ENCODE peak calls at places on chromosomes 13 and 19, in four cellular contexts. E, W, C and H are unnamed samples.

GRCh38 chr13:24267283-24267682 is 42.1 kb upstream of the C1QTNF9 start:
- DNase-seq in E (peak), W (no peak), C (peak), H (no peak)

GRCh38 chr19:16522559-16523377 is 19.5 kb downstream of the CHERP start:
- DNase-seq in E (no peak), W (no peak), C (no peak), H (no peak)

GRCh38 chr13:22915442-22916082 is 265.2 kb upstream of the SGCG start:
- DNase-seq in E (peak), W (no peak), C (peak), H (no peak)

GRCh38 chr13:41008349-41008980 is 10.7 kb downstream of the ELF1 start:
- DNase-seq in E (peak), W (no peak), C (peak), H (no peak)

GRCh38 chr13:85241045-85241444 is 558.2 kb downstream of the SLITRK6 start:
- DNase-seq in E (peak), W (no peak), C (peak), H (no peak)

GRCh38 chr19:55898911-55899310 is 33.2 kb downstream of the NLRP13 start:
- DNase-seq in E (no peak), W (no peak), C (no peak), H (no peak)

GRCh38 chr19:3670796-3671679 is 29.2 kb downstream of the PIP5K1C start:
- DNase-seq in E (peak), W (peak), C (peak), H (no peak)

GRCh38 chr13:113548778-113549621 is 35.6 kb upstream of the TFDP1 start:
- DNase-seq in E (no peak), W (no peak), C (no peak), H (no peak)

GRCh38 chr19:16200038-16200775 is 2.5 kb downstream of the AP1M1 start:
- DNase-seq in E (peak), W (no peak), C (no peak), H (no peak)

GRCh38 chr13:111460548-111461444 is 140.4 kb downstream of the TEX29 start:
- DNase-seq in E (peak), W (no peak), C (peak), H (no peak)

GRCh38 chr19:17739121-17739875 is 12.0 kb upstream of the FCHO1 start:
- DNase-seq in E (no peak), W (no peak), C (no peak), H (peak)

GRCh38 chr13:113033054-113033453 is 64.0 kb downstream of the MCF2L start:
- DNase-seq in E (no peak), W (no peak), C (no peak), H (no peak)

GRCh38 chr19:15562861-15563260 is 52.2 kb upstream of the CYP4F8 start:
- DNase-seq in E (peak), W (no peak), C (no peak), H (no peak)

GRCh38 chr19:18503971-18504885 is 17.6 kb downstream of the ELL start:
- DNase-seq in E (no peak), W (no peak), C (no peak), H (no peak)

GRCh38 chr13:106997219-106997618 is 429.3 kb upstream of the ARGLU1 start:
- DNase-seq in E (no peak), W (no peak), C (no peak), H (no peak)

GRCh38 chr13:51315658-51316057 is 23.8 kb upstream of the SERPINE3 start:
- DNase-seq in E (peak), W (no peak), C (peak), H (no peak)

GRCh38 chr19:33296473-33297060 is 5.8 kb downstream of the CEBPA start:
- DNase-seq in E (peak), W (no peak), C (no peak), H (no peak)

GRCh38 chr19:13986348-13986904 is 19.7 kb downstream of the RFX1 start:
- DNase-seq in E (peak), W (peak), C (no peak), H (no peak)

GRCh38 chr19:16168465-16169081 is 4.8 kb downstream of the CIB3 start:
- DNase-seq in E (no peak), W (no peak), C (peak), H (no peak)

GRCh38 chr19:19361075-19361594 is 40.5 kb downstream of the MAU2 start:
- DNase-seq in E (peak), W (peak), C (peak), H (peak)

GRCh38 chr19:5090780-5091575 is 122.1 kb downstream of the KDM4B start:
- DNase-seq in E (peak), W (no peak), C (peak), H (peak)

GRCh38 chr13:20148501-20149183 is 12.2 kb downstream of the GJA3 start:
- DNase-seq in E (no peak), W (no peak), C (no peak), H (no peak)

GRCh38 chr13:74978596-74978995 is 503.4 kb downstream of the TBC1D4 start:
- DNase-seq in E (no peak), W (no peak), C (no peak), H (no peak)

GRCh38 chr13:25034173-25034572 is 61.8 kb upstream of the PABPC3 start:
- DNase-seq in E (no peak), W (no peak), C (no peak), H (no peak)

GRCh38 chr13:23955064-23955463 is 57.8 kb upstream of the C1QTNF9B start:
- DNase-seq in E (no peak), W (no peak), C (no peak), H (no peak)

GRCh38 chr13:113090415-113090770 is 15.2 kb upstream of the F7 start:
- DNase-seq in E (no peak), W (no peak), C (no peak), H (no peak)

GRCh38 chr13:74871671-74872070 is 610.3 kb downstream of the TBC1D4 start:
- DNase-seq in E (no peak), W (no peak), C (no peak), H (no peak)

GRCh38 chr19:18508585-18508984 is 13.3 kb downstream of the ELL start:
- DNase-seq in E (no peak), W (no peak), C (no peak), H (no peak)

GRCh38 chr13:70424428-70424827 is 316.2 kb upstream of the KLHL1 start:
- DNase-seq in E (no peak), W (no peak), C (no peak), H (no peak)

GRCh38 chr19:52451241-52451640 is 2.1 kb upstream of the ZNF578 start:
- DNase-seq in E (no peak), W (no peak), C (no peak), H (no peak)

GRCh38 chr19:17553256-17553655 is 2.2 kb upstream of the COLGALT1 start:
- DNase-seq in E (peak), W (no peak), C (peak), H (no peak)

GRCh38 chr19:7793493-7793892 is 30.4 kb downstream of the CLEC4M start:
- DNase-seq in E (no peak), W (no peak), C (no peak), H (no peak)

GRCh38 chr13:46126552-46127171 is 21.8 kb upstream of the CPB2 start:
- DNase-seq in E (peak), W (peak), C (peak), H (peak)

GRCh38 chr13:39672378-39673132 is 17.1 kb downstream of the COG6 start:
- DNase-seq in E (peak), W (no peak), C (no peak), H (no peak)

GRCh38 chr13:26558074-26558805 is 757 bp downstream of the WASF3 start:
- DNase-seq in E (peak), W (no peak), C (peak), H (no peak)

GRCh38 chr19:11330103-11330502 is 9.4 kb downstream of the RAB3D start:
- DNase-seq in E (no peak), W (no peak), C (no peak), H (no peak)

GRCh38 chr13:96958286-96958891 is 35.9 kb downstream of the OXGR1 start:
- DNase-seq in E (peak), W (no peak), C (peak), H (no peak)
- TF ChIP-seq CTCF in E (peak), W (no peak), C (peak), H (peak)

GRCh38 chr13:99386911-99387788 is 80.0 kb upstream of the GPR183 start:
- DNase-seq in E (peak), W (peak), C (no peak), H (peak)
- TF ChIP-seq CTCF in E (peak), W (peak), C (peak), H (peak)

DNA sequence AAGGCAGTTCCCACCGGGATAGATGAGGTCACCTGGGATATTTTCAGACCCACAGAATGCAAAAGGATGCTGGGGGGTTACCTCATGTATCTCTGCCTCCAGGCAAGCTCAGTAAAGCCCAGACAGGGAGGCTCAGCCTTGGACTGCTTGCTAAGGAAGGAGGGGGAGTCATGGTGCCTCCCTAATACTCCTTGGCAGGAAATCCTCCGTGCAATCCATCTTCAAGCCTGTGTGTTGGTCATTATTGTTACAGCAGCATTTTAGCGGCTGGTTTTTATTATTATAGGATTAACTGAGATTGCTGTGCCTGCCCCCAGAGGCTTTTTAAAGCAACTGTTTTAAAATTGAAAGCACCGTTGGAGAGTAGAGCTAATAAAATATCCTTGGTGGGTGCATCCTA is 188.5 kb upstream of the UBL3 start:
- DNase-seq in E (peak), W (no peak), C (peak), H (peak)
- TF ChIP-seq CTCF in E (peak), W (no peak), C (peak), H (peak)

GRCh38 chr19:50486823-50487515 is 10.3 kb upstream of the GARIN5A start:
- DNase-seq in E (peak), W (peak), C (peak), H (no peak)
- TF ChIP-seq CTCF in E (peak), W (peak), C (peak), H (peak)

DNA sequence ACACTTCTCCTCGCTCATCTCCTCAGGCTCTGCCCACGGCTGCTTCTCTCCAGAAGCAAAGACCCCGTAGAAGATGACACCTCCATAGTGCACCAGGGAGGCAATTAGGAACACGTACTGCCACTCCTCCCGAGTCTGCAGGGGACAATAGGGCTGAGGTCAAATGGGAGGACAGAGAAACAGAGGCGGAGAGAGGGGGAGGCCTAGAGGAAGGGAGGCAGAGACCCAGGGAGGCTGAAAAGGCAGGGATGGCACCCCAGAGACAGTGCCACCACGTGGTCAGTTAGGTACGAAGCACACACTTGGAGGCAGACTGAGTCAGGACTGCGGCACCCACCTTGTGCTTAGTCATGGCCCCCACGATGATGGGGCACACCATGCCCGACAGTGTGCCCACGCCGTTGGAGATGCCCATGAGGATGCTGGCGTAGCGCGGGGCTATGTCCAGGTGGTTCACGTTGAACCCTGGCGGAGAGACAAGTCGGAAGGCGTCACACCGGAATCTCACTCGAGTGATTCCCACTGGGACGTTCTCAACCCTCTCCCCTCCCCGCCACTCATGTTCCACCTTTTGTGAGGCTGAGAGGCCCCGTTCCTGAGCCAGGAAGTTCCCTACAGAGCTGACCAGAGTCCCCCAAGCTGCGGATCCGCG is 5.6 kb downstream of the GFY start:
- DNase-seq in E (no peak), W (no peak), C (no peak), H (no peak)
- TF ChIP-seq CTCF in E (peak), W (peak), C (no peak), H (no peak)

DNA sequence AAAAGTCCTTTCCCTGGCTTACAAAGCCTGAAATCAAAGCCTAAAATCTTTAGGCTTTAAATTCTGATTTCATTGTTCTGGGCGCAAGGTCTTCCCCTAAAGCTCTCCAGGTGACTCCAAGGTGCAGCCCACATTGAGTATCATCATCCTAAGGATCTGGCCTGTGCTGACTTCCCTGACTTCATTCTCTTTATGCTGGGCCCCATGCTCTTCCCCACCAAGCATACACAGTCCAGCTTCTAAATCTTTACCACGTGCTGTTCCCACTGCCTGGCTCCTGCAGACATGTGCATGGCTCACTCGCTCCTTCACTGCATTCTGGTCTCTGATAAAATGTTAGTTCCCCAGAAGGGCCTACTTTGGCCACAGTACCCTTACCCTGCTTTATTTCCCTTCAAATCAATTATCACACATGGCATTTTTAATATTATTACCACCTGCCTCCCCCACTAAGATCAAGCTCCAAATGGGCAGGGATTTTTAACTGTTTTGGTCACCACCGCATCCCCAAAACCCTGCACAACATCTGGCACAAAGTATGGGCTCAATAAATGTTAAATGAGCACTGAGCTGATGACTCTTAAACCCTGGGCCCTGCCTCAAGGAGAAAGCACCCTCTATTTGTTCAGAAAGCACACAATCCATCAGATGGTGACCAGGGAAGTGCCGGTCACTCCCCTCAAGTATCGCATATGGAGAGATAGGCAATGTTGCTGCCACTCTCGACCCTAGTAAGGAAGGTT is 3.3 kb downstream of the FBL start:
- DNase-seq in E (no peak), W (no peak), C (no peak), H (no peak)
- TF ChIP-seq CTCF in E (no peak), W (no peak), C (no peak), H (no peak)

DNA sequence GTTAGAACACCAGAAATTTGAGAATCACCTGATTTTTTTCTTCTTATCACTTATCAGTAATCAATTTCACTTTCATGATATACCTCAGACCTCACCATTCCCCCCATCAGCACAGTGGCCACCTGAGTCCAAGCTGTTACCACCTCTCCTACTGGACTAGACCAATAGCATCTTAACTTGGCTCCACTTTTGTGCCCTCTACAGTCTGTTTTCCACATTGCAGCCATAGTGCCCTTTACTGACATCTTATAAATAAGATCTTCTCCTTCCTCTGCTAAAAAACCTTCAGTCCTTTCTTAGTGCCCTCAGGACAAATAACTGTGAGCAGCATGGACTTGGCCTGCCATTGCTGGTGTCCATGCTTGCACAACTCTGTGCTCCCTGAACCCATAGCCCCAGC is 380.7 kb downstream of the LMO7 start:
- DNase-seq in E (peak), W (peak), C (peak), H (no peak)
- TF ChIP-seq CTCF in E (peak), W (peak), C (peak), H (peak)

GRCh38 chr19:39481229-39481545 is 549 bp downstream of the TIMM50 start:
- DNase-seq in E (no peak), W (no peak), C (no peak), H (no peak)

GRCh38 chr19:39483141-39483540 is 2.5 kb downstream of the TIMM50 start:
- DNase-seq in E (no peak), W (no peak), C (no peak), H (no peak)

GRCh38 chr19:39481676-39482075 is 1.0 kb downstream of the TIMM50 start:
- DNase-seq in E (no peak), W (no peak), C (no peak), H (no peak)

GRCh38 chr19:39479916-39480315 is 722 bp upstream of the TIMM50 start:
- DNase-seq in E (no peak), W (no peak), C (no peak), H (no peak)

DNA sequence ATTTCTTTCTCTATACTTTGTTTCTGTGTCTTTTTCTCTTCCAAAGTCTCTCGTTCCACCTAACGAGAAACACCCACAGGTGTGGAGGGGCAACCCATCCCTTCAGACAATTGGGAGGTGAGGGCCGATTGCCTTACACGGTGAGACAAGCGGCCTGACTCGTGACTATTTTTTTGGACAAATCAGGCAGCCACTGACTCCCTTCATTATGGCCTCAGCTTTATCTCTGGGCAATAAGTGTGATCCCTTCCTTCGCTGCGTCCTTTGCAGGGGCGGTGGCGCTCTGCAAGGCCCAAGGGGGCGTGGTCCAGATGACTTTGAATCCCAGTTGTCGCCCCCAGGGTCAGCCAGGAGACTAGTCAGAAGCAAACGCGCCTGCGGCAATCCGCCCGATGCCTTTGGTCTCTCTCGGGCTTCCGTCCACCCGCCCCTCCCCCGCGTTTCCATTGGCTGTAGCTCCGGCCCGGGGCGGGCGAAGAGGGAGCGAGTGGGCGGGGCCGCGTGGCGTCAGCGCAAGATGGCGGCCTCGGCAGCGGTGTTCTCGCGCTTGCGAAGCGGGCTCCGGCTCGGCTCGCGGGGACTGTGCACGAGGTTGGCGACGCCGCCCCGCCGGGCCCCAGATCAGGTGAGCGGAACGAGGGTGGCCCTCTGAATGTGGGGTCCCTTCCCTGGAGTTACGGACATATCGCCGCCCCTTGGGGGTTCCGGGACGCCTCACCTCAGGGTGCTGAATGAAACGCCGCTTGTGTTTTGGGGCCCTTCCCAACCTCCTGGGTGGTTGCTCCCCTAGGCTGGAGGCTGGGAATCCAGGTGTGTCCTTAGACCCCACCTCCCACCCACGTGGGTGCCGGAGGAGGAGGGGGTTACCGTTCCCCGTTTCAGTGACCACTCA is at the start of gene TIMM50:
- DNase-seq in E (peak), W (peak), C (peak), H (peak)
- TF ChIP-seq CTCF in E (no peak), W (no peak), C (no peak), H (no peak)

GRCh38 chr19:45506246-45506990 is 861 bp upstream of the VASP start:
- DNase-seq in E (peak), W (peak), C (peak), H (peak)
- TF ChIP-seq CTCF in E (peak), W (peak), C (peak), H (peak)